ENCODE peak calls at places on chromosomes 4 and X, in five cellular contexts. W is mesenchymal stem cell, A is trophoblast cell, V is H1, F is neuronal stem cell. K is an unnamed sample.

GRCh38 chr4:38670939-38671593 is 7.1 kb downstream of the KLF3 start:
- DNase-seq in W (no peak), A (no peak), V (no peak), F (no peak), K (no peak)

GRCh38 chrX:118117069-118117405 is 427 bp upstream of the KLHL13 start:
- DNase-seq in W (no peak), A (peak), V (no peak), F (no peak), K (no peak)

GRCh38 chr4:52869196-52869595 is 7.1 kb downstream of the RASL11B start:
- DNase-seq in W (no peak), A (peak), V (no peak), F (no peak), K (no peak)

GRCh38 chrX:112587194-112587593 is 92.5 kb downstream of the LHFPL1 start:
- DNase-seq in W (no peak), A (no peak), V (no peak), F (no peak), K (no peak)

GRCh38 chr4:16785800-16786527 is 112.5 kb downstream of the LDB2 start:
- DNase-seq in W (peak), A (no peak), V (no peak), F (no peak), K (no peak)

GRCh38 chrX:95076449-95076848 is 1402.4 kb downstream of the FAM133A start:
- DNase-seq in W (peak), A (peak), V (no peak), F (peak), K (no peak)

GRCh38 chr4:138448169-138448568 is 206.0 kb upstream of the SLC7A11 start:
- DNase-seq in W (no peak), A (no peak), V (no peak), F (no peak), K (no peak)

GRCh38 chr4:61214680-61215079 is 14.6 kb downstream of the ADGRL3 start:
- DNase-seq in W (no peak), A (no peak), V (no peak), F (no peak), K (no peak)

GRCh38 chr4:94304365-94304971 is 38.2 kb downstream of the HPGDS start:
- DNase-seq in W (peak), A (peak), V (no peak), F (peak), K (no peak)

GRCh38 chrX:19776753-19777152 is 110.6 kb downstream of the SH3KBP1 start:
- DNase-seq in W (no peak), A (no peak), V (no peak), F (no peak), K (no peak)

GRCh38 chrX:109952985-109953905 is 49.7 kb upstream of the TMEM164 start:
- DNase-seq in W (no peak), A (no peak), V (no peak), F (no peak), K (no peak)

GRCh38 chrX:115226929-115227328 is 7.0 kb downstream of the LRCH2 start:
- DNase-seq in W (peak), A (no peak), V (no peak), F (peak), K (peak)

GRCh38 chr4:37453361-37454262 is 209.1 kb downstream of the NWD2 start:
- DNase-seq in W (peak), A (peak), V (peak), F (peak), K (peak)

GRCh38 chr4:12146349-12146748 is 717.7 kb upstream of the HS3ST1 start:
- DNase-seq in W (no peak), A (no peak), V (no peak), F (no peak), K (no peak)

DNA sequence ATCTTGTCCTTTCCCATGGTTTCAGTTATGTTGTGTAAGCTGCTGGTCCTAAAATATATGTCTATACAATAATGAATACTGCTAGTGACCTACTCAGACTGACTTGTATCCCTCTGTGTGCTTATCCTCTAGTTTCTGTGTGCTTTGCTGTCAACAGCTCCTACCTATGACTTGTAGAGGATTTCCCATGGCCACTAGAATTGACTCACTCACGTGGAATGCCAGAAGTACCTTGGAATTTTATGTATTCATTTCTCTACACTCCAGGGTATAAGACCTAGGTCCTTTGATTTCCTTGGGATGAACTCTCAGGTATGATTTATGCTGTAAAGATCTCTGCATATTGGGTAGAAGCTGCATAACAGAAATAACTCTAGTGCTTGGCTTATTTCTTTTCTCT is 279.9 kb upstream of the SLIT2 start:
- DNase-seq in W (no peak), A (peak), V (no peak), F (no peak), K (no peak)
- H2BK12ac ChIP-seq in W (no peak), A (no peak), V (no peak), F (no peak), K (no peak)

GRCh38 chrX:154043003-154043402 is 23.3 kb upstream of the IRAK1 start:
- DNase-seq in W (peak), A (peak), V (no peak), F (no peak), K (no peak)

GRCh38 chrX:154047266-154047665 is 27.6 kb upstream of the IRAK1 start:
- DNase-seq in W (no peak), A (no peak), V (no peak), F (no peak), K (no peak)

GRCh38 chrX:154040863-154041262 is 21.2 kb upstream of the IRAK1 start:
- DNase-seq in W (no peak), A (no peak), V (no peak), F (no peak), K (no peak)

GRCh38 chrX:154046262-154046771 is 26.6 kb upstream of the IRAK1 start:
- DNase-seq in W (peak), A (no peak), V (no peak), F (no peak), K (no peak)

GRCh38 chrX:154044045-154044444 is 24.3 kb upstream of the IRAK1 start:
- DNase-seq in W (no peak), A (no peak), V (no peak), F (no peak), K (no peak)
- H3K9ac ChIP-seq in W (peak), A (no peak), V (no peak), F (no peak), K (no peak)

GRCh38 chr4:84809946-84810345 is 156.5 kb downstream of the WDFY3 start:
- DNase-seq in W (no peak), A (no peak), V (no peak), F (no peak), K (no peak)

GRCh38 chr4:84808332-84808731 is 158.2 kb downstream of the WDFY3 start:
- DNase-seq in W (no peak), A (no peak), V (no peak), F (no peak), K (no peak)

DNA sequence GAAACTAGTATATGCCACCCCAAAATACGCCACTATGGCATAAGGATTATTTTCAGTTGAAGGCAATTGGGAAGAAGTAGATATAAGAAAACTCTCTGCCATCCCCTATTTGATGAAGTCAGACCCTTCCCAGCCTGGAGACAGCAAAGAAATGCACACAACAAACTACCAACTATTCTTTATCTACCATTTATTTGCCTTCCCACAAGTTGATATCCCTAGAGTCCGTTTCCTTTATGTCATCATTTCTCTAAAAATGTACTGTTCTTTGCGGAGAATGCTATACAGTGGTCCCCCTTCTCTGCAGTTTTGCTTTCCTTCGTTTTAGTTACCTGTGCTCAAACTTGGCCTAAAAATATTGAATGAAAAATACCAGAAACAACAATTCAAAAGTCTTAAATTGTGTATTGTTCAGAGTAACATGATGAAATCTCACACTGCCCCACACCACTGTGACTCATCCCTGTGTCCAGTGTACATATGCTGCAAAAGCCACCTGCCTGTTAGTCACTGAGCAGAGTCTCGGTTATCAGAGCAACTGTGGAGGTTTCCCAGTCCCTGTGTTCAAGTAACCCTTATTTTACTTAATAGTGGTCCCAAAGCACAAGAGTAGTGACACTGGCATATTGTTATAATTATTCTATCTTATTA is 152.3 kb downstream of the WDFY3 start:
- DNase-seq in W (peak), A (peak), V (no peak), F (no peak), K (no peak)
- H2BK12ac ChIP-seq in W (no peak), A (no peak), V (no peak), F (no peak), K (no peak)

GRCh38 chr4:153335665-153336064 is 8.8 kb upstream of the MND1 start:
- DNase-seq in W (peak), A (no peak), V (no peak), F (no peak), K (no peak)
- H3K9ac ChIP-seq in W (no peak), A (no peak), V (no peak), F (no peak), K (no peak)

GRCh38 chr4:157521916-157522315 is 301.4 kb downstream of the GRIA2 start:
- DNase-seq in W (no peak), A (peak), V (no peak), F (no peak), K (no peak)
- H2BK12ac ChIP-seq in W (no peak), A (no peak), V (no peak), F (no peak), K (no peak)

GRCh38 chr4:139455187-139455586 is 1.3 kb downstream of the RAB33B start:
- DNase-seq in W (no peak), A (no peak), V (no peak), F (no peak), K (no peak)

GRCh38 chr4:139454111-139454600 is at the start of gene RAB33B:
- DNase-seq in W (peak), A (peak), V (no peak), F (no peak), K (no peak)

GRCh38 chr4:139453041-139453370 is 915 bp upstream of the RAB33B start:
- DNase-seq in W (no peak), A (peak), V (no peak), F (no peak), K (no peak)

GRCh38 chr4:139453371-139454110 is 380 bp upstream of the RAB33B start:
- DNase-seq in W (peak), A (peak), V (peak), F (peak), K (peak)

DNA sequence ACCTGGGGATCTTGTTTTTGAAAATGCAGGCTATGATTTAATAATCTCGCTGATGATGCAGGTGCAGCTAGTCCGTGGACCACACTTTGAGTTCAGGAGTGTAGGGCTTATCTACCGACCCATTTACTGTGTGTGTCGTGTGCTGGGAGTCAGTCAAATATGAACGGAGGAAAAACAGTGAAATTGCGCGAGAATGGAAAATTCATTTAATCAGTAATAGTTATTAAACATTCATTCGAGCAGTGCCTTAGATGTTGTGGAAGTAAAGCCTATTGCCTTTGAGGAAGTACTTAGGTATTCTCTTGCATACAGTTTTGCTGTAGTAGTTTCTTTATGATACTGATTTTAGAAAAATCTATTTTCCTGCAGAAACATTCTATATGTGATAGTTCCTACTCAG is 725 bp downstream of the RAB33B start:
- DNase-seq in W (no peak), A (no peak), V (no peak), F (no peak), K (no peak)
- H3K9ac ChIP-seq in W (peak), A (peak), V (peak), F (no peak), K (peak)

DNA sequence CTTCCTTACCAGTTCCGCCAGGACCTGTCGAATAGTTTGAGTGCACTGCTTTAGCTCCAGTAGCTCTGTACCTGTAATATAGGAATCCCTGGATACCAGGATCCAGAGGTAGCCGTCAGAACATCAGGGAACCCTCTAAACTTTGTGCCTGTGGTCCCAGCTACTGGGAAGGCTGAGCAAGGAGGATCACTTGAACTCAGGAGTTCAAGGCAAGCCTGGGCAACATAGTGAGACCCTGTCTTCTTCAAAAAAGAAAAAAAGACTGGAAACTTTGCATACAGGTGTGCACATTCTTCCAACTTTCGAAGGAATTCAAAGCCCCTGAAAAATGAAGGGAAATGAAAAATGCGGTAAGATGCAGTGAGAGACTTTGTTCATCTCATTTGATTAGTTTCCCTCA is 32.6 kb upstream of the FAM193A start:
- DNase-seq in W (no peak), A (peak), V (no peak), F (no peak), K (no peak)
- H2BK12ac ChIP-seq in W (no peak), A (no peak), V (no peak), F (no peak), K (no peak)

GRCh38 chr4:3532714-3533336 is 603 bp upstream of the LRPAP1 start:
- DNase-seq in W (no peak), A (no peak), V (no peak), F (no peak), K (peak)
- H3K9ac ChIP-seq in W (peak), A (peak), V (no peak), F (peak), K (no peak)